ENCODE peak calls at places on chromosomes 5 and 9, in six cellular contexts. J is uterus, X is cardiac muscle cell, Z is thoracic aorta, Q is MM.1S, V is fibroblast of lung. A is an unnamed sample.

GRCh38 chr5:167945542-167946384 is 345.7 kb upstream of the WWC1 start:
- DNase-seq in J (no peak), X (peak; percentile 90), V (peak; percentile 98), Q (no peak), Z (peak; percentile 25), A (no peak)

GRCh38 chr9:125663127-125663526 is 43.9 kb downstream of the MAPKAP1 start:
- DNase-seq in Z (no peak), Q (no peak), J (no peak), X (peak; percentile 48), V (peak; percentile 45), A (no peak)

GRCh38 chr9:27487927-27488326 is 36.2 kb upstream of the IFNK start:
- DNase-seq in J (no peak), Q (no peak), X (no peak), V (no peak), Z (no peak), A (no peak)

GRCh38 chr9:2055203-2055658 is 40.1 kb downstream of the SMARCA2 start:
- DNase-seq in J (no peak), Q (no peak), Z (no peak), V (peak; percentile 14), X (peak; percentile 21), A (no peak)

GRCh38 chr9:72592501-72593403 is 71.3 kb downstream of the TMC1 start:
- DNase-seq in X (peak; percentile 79), Z (no peak), V (peak; percentile 80), Q (peak; percentile 51), J (peak; percentile 40), A (no peak)

GRCh38 chr9:129704797-129705196 is 39.4 kb downstream of the PRRX2 start:
- DNase-seq in Q (no peak), X (no peak), J (no peak), V (no peak), Z (no peak), A (no peak)

GRCh38 chr9:14779566-14780022 is 57.1 kb upstream of the CER1 start:
- DNase-seq in Z (no peak), X (peak; percentile 32), V (peak; percentile 72), J (no peak), Q (no peak), A (peak; percentile 15)

GRCh38 chr5:104643320-104643719 is 1080.7 kb upstream of the NUDT12 start:
- DNase-seq in V (peak; percentile 22), X (peak; percentile 16), J (no peak), Z (no peak), Q (no peak), A (no peak)

GRCh38 chr5:54024466-54024865 is 285.9 kb downstream of the ARL15 start:
- DNase-seq in V (peak; percentile 86), X (peak; percentile 54), Q (no peak), Z (no peak), J (no peak), A (no peak)

GRCh38 chr9:109886617-109887016 is 106.6 kb downstream of the PALM2AKAP2 start:
- DNase-seq in V (no peak), Z (no peak), Q (no peak), X (no peak), J (no peak), A (no peak)

GRCh38 chr5:134551891-134552290 is 26.4 kb downstream of the JADE2 start:
- DNase-seq in J (no peak), Q (no peak), Z (no peak), V (no peak), X (no peak), A (no peak)

GRCh38 chr9:23822331-23823169 is 3.5 kb downstream of the ELAVL2 start:
- DNase-seq in X (no peak), V (no peak), J (no peak), Z (no peak), Q (no peak), A (no peak)

GRCh38 chr5:1542755-1543154 is 19.0 kb upstream of the LPCAT1 start:
- DNase-seq in Z (no peak), X (peak; percentile 90), J (peak; percentile 73), V (peak; percentile 60), Q (no peak), A (no peak)

GRCh38 chr9:75197521-75197920 is 109.2 kb downstream of the OSTF1 start:
- DNase-seq in J (no peak), Q (no peak), Z (no peak), X (peak; percentile 48), V (no peak), A (no peak)

GRCh38 chr9:111661802-111662491 is 542 bp downstream of the GNG10 start:
- DNase-seq in V (peak; percentile 34), J (peak; percentile 22), Q (no peak), Z (peak; percentile 5), X (peak; percentile 37), A (peak; percentile 44)

GRCh38 chr5:135062216-135063055 is 28.4 kb upstream of the PITX1 start:
- DNase-seq in V (no peak), Z (no peak), J (no peak), X (no peak), Q (no peak), A (no peak)

GRCh38 chr9:129579294-129579693 is 41.6 kb downstream of the C9orf50 start:
- DNase-seq in Q (no peak), J (no peak), Z (no peak), V (no peak), X (no peak), A (no peak)

GRCh38 chr5:75460947-75461346 is 50.5 kb downstream of the CERT1 start:
- DNase-seq in V (no peak), J (no peak), Q (no peak), Z (no peak), X (no peak), A (no peak)

GRCh38 chr9:4934976-4935672 is 49.9 kb upstream of the JAK2 start:
- DNase-seq in J (peak; percentile 18), Z (no peak), X (no peak), Q (no peak), V (no peak), A (no peak)

GRCh38 chr9:129258823-129259301 is 80.8 kb upstream of the IER5L start:
- DNase-seq in Z (no peak), V (no peak), J (no peak), X (no peak), Q (peak; percentile 70), A (no peak)

GRCh38 chr9:129552064-129552463 is 68.8 kb downstream of the C9orf50 start:
- DNase-seq in V (peak; percentile 29), X (peak; percentile 43), Z (no peak), J (peak; percentile 27), Q (no peak), A (no peak)

GRCh38 chr5:171342362-171343111 is 33.5 kb downstream of the TLX3 start:
- DNase-seq in V (peak; percentile 74), Q (peak; percentile 52), J (no peak), X (peak; percentile 77), Z (no peak), A (peak; percentile 43)

GRCh38 chr9:122816163-122816867 is 12.1 kb downstream of the PDCL start:
- DNase-seq in J (peak; percentile 49), X (peak; percentile 25), V (no peak), Z (no peak), Q (no peak), A (peak; percentile 75)

GRCh38 chr5:149094996-149095395 is 32.1 kb upstream of the SH3TC2 start:
- DNase-seq in X (no peak), J (no peak), V (no peak), Q (peak; percentile 28), Z (no peak), A (no peak)

GRCh38 chr5:172414618-172415599 is 39.4 kb downstream of the SH3PXD2B start:
- DNase-seq in Q (no peak), V (no peak), J (peak; percentile 85), X (peak; percentile 48), Z (peak; percentile 41), A (peak; percentile 85)

GRCh38 chr9:100052375-100052774 is 46.4 kb downstream of the ERP44 start:
- DNase-seq in Q (no peak), V (no peak), Z (no peak), J (no peak), X (no peak), A (no peak)

GRCh38 chr5:179621551-179621971 is 1.9 kb downstream of the HNRNPH1 start:
- DNase-seq in J (no peak), Z (no peak), Q (peak; percentile 15), X (no peak), V (no peak), A (no peak)

GRCh38 chr5:179623001-179623905 is at the start of gene HNRNPH1:
- DNase-seq in V (peak; percentile 99), Q (peak; percentile 99), X (peak; percentile 99), Z (peak; percentile 92), J (peak; percentile 99), A (peak; percentile 98)

GRCh38 chr5:179623906-179624741 is 653 bp upstream of the HNRNPH1 start:
- DNase-seq in X (peak; percentile 79), V (peak; percentile 85), Z (no peak), J (peak; percentile 44), Q (no peak), A (peak; percentile 57)

GRCh38 chr5:179620703-179621350 is 2.6 kb downstream of the HNRNPH1 start:
- DNase-seq in Q (no peak), X (no peak), J (no peak), V (no peak), Z (no peak), A (no peak)

DNA sequence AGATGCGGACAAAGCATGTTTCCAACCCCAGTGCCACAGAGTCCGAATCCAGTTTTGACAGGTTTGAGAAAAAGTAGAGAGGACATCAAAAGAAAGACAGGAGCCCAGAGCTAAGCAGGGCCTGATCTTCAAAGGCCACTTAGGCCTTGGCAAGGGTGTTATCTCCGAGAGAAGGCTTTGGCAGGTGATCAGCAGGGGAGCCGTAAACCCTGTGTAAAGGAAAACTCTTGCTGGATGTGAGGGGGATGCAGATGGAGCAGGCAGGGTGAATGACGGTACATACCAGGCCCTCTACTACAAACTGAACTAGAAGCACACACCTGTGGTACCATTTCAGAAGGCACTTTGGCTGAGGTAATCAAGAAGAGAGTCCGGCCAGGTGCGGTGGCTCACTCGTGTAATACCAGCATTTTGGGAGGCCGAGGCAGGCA is 1.4 kb upstream of the HNRNPH1 start:
- DNase-seq in Z (no peak), Q (no peak), J (no peak), V (no peak), X (no peak), A (no peak)
- H3K4me3 ChIP-seq in Z (peak overlapping the region; percentile 100), Q (no peak overlapping the region), J (no peak overlapping the region), V (peak overlapping the region; percentile 50), X (no peak overlapping the region), A (peak overlapping the region; percentile 59)

GRCh38 chr9:91223000-91223399 is 138.7 kb downstream of the AUH start:
- DNase-seq in X (no peak), Q (no peak), Z (no peak), J (no peak), V (no peak), A (no peak)
- H3K27ac ChIP-seq in X (no peak overlapping the region), Q (no peak overlapping the region), Z (no peak overlapping the region), J (no peak overlapping the region), V (no peak overlapping the region), A (no peak overlapping the region)

GRCh38 chr5:176646049-176646706 is 1.1 kb upstream of the TSPAN17 start:
- DNase-seq in Z (no peak), X (no peak), Q (no peak), V (no peak), J (no peak), A (no peak)
- H3K4me3 ChIP-seq in Z (peak overlapping the region; percentile 94), X (no peak overlapping the region), Q (peak overlapping the region; percentile 54), V (no peak overlapping the region), J (no peak overlapping the region), A (no peak overlapping the region)

GRCh38 chr9:70923941-70924340 is 197.5 kb downstream of the TRPM3 start:
- DNase-seq in X (peak; percentile 33), J (no peak), V (no peak), Z (no peak), Q (no peak), A (no peak)

GRCh38 chr9:70924380-70924779 is 197.0 kb downstream of the TRPM3 start:
- DNase-seq in X (peak; percentile 84), Z (no peak), V (peak; percentile 86), Q (no peak), J (no peak), A (no peak)

GRCh38 chr9:70921126-70921525 is 200.3 kb downstream of the TRPM3 start:
- DNase-seq in Z (no peak), J (no peak), X (peak; percentile 14), V (peak; percentile 28), Q (no peak), A (no peak)

GRCh38 chr9:70924905-70925547 is 196.4 kb downstream of the TRPM3 start:
- DNase-seq in Q (peak; percentile 79), J (peak; percentile 20), V (peak; percentile 88), Z (peak; percentile 10), X (peak; percentile 93), A (peak; percentile 26)
- H3K27ac ChIP-seq in Q (no peak overlapping the region), J (no peak overlapping the region), V (no peak overlapping the region), Z (peak overlapping the region; percentile 43), X (no peak overlapping the region), A (peak overlapping the region; percentile 42)

A was measured in adrenal gland.